ENCODE peak calls at places on chromosome 16, in six cellular contexts. J is hepatocyte, G is Karpas-422, R is lung, F is psoas muscle, Q is cardiac muscle cell. M is an unnamed sample.
A peak's percentile ranks its signal among the peaks of the same experiment; 100 is the strongest.

GRCh38 chr16:57472665-57473060 is 10.2 kb downstream of the POLR2C start:
- DNase-seq in J (no peak), Q (no peak), R (no peak), F (no peak), G (no peak), M (no peak)

GRCh38 chr16:56630134-56630533 is 2.3 kb upstream of the MT1M start:
- DNase-seq in F (no peak), Q (no peak), G (peak; percentile 60), J (no peak), R (no peak), M (no peak)

GRCh38 chr16:35310999-35311398 is 1851.6 kb downstream of the TP53TG3F start:
- DNase-seq in G (no peak), Q (no peak), J (no peak), R (no peak), F (no peak), M (no peak)

GRCh38 chr16:8063151-8063550 is 527.2 kb downstream of the TMEM114 start:
- DNase-seq in G (no peak), J (no peak), R (no peak), F (no peak), Q (no peak), M (no peak)

GRCh38 chr16:87864331-87864989 is 4.8 kb downstream of the SLC7A5 start:
- DNase-seq in F (no peak), R (no peak), J (no peak), G (peak; percentile 37), Q (no peak), M (no peak)

GRCh38 chr16:2529061-2529931 is 1.9 kb downstream of the CEMP1 start:
- DNase-seq in Q (no peak), F (peak; percentile 55), G (no peak), J (no peak), R (no peak), M (no peak)

GRCh38 chr16:72921620-72922019 is 126.3 kb downstream of the ZFHX3 start:
- DNase-seq in F (no peak), R (no peak), J (peak; percentile 50), G (no peak), Q (peak; percentile 75), M (no peak)

GRCh38 chr16:23726710-23727109 is 13.7 kb upstream of the ERN2 start:
- DNase-seq in J (no peak), F (no peak), Q (no peak), G (no peak), R (no peak), M (no peak)

GRCh38 chr16:86681440-86681838 is 103.1 kb downstream of the FOXL1 start:
- DNase-seq in F (no peak), J (no peak), G (no peak), Q (peak; percentile 53), R (no peak), M (no peak)

GRCh38 chr16:25013049-25013448 is 2.1 kb downstream of the ARHGAP17 start:
- DNase-seq in Q (no peak), F (no peak), J (no peak), G (no peak), R (no peak), M (no peak)

GRCh38 chr16:24919536-24919935 is 73.8 kb downstream of the SLC5A11 start:
- DNase-seq in G (no peak), J (no peak), Q (no peak), F (no peak), R (no peak), M (no peak)

GRCh38 chr16:67814567-67814966 is 7.9 kb downstream of the TSNAXIP1 start:
- DNase-seq in Q (no peak), F (no peak), R (no peak), J (no peak), G (no peak), M (peak; percentile 92)

GRCh38 chr16:11180489-11180888 is 75.5 kb downstream of the SOCS1 start:
- DNase-seq in J (no peak), Q (no peak), G (no peak), F (no peak), R (no peak), M (no peak)

GRCh38 chr16:11675561-11676511 is 7.6 kb downstream of the SNN start:
- DNase-seq in G (no peak), F (peak; percentile 97), Q (no peak), R (no peak), J (peak; percentile 85), M (peak; percentile 97)

GRCh38 chr16:15967223-15967546 is 17.8 kb downstream of the ABCC1 start:
- DNase-seq in F (no peak), J (no peak), G (no peak), Q (no peak), R (no peak), M (no peak)

GRCh38 chr16:58474296-58474695 is 25.6 kb upstream of the NDRG4 start:
- DNase-seq in G (no peak), F (no peak), Q (no peak), R (no peak), J (no peak), M (no peak)

GRCh38 chr16:56424791-56425438 is 430 bp downstream of the AMFR start:
- DNase-seq in F (peak; percentile 73), G (peak; percentile 74), R (no peak), J (peak; percentile 68), Q (peak; percentile 15), M (no peak)

GRCh38 chr16:67942510-67943255 is 1.2 kb downstream of the LCAT start:
- DNase-seq in J (no peak), F (no peak), G (no peak), Q (no peak), R (no peak), M (no peak)

GRCh38 chr16:50153648-50154368 is 702 bp downstream of the TENT4B start:
- DNase-seq in Q (peak; percentile 26), J (no peak), G (peak; percentile 47), R (no peak), F (peak; percentile 60), M (no peak)

GRCh38 chr16:50121721-50122445 is 31.2 kb upstream of the TENT4B start:
- DNase-seq in Q (no peak), R (no peak), G (no peak), F (no peak), J (no peak), M (peak; percentile 11)

GRCh38 chr16:82011199-82011641 is at the start of gene SDR42E1:
- DNase-seq in G (peak; percentile 94), J (no peak), R (peak; percentile 74), Q (no peak), F (no peak), M (peak; percentile 88)

GRCh38 chr16:2210386-2211365 is at the start of gene BRICD5:
- DNase-seq in R (no peak), Q (no peak), F (no peak), J (no peak), G (peak; percentile 57), M (no peak)

GRCh38 chr16:75653926-75654325 is 6.4 kb downstream of the TERF2IP start:
- DNase-seq in F (no peak), Q (no peak), R (no peak), G (peak; percentile 80), J (no peak), M (no peak)

GRCh38 chr16:77965346-77965745 is 57.0 kb upstream of the CLEC3A start:
- DNase-seq in R (no peak), G (no peak), F (no peak), J (peak; percentile 17), Q (no peak), M (no peak)

GRCh38 chr16:28891964-28892890 is 13.9 kb downstream of the ATP2A1 start:
- DNase-seq in Q (no peak), R (no peak), F (no peak), J (no peak), G (no peak), M (no peak)
- H3K4me3 ChIP-seq in Q (no peak overlapping the region), R (no peak overlapping the region), F (no peak overlapping the region), J (no peak overlapping the region), G (no peak overlapping the region), M (no peak overlapping the region)

GRCh38 chr16:84614075-84614474 is 3.8 kb downstream of the COTL1 start:
- DNase-seq in J (no peak), R (no peak), Q (peak; percentile 49), F (no peak), G (no peak), M (no peak)

GRCh38 chr16:84616515-84616914 is 1.4 kb downstream of the COTL1 start:
- DNase-seq in Q (no peak), G (peak; percentile 61), J (no peak), F (no peak), R (no peak), M (peak; percentile 60)

GRCh38 chr16:84617068-84617630 is 729 bp downstream of the COTL1 start:
- DNase-seq in Q (no peak), J (peak; percentile 43), F (no peak), R (no peak), G (peak; percentile 81), M (peak; percentile 48)

GRCh38 chr16:84613408-84614071 is 4.3 kb downstream of the COTL1 start:
- DNase-seq in J (no peak), G (no peak), Q (no peak), F (no peak), R (no peak), M (no peak)

GRCh38 chr16:84614914-84615813 is 2.7 kb downstream of the COTL1 start:
- DNase-seq in Q (no peak), G (no peak), R (no peak), J (no peak), F (no peak), M (peak; percentile 61)
- H3K4me1 ChIP-seq in Q (peaks cover 8% of the 10 kb centered on the region), G (peaks cover 34% of the 10 kb centered on the region), R (no peaks in the 10 kb centered on the region), J (peaks cover 14% of the 10 kb centered on the region), F (peaks cover 10% of the 10 kb centered on the region), M (no peaks in the 10 kb centered on the region)

DNA sequence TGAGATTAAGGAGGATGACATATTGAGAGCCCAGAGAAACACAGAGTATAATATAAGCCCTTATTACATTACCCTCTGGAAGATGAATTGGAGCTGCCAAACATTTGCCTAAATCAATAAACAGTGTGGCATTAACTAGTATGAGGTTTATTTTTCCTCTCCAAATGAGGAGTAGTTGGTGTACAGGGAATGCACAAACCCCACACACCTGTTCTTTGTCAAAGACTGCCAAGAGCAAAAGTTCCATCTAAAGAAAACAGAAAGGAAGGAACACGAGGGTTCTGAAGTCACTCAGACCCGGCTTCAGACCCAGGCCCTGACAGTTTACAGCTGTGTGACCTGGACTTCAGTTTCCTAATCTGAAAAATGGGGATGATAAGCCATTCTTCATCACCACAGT is 138.1 kb downstream of the SHISA9 start:
- DNase-seq in J (no peak), Q (no peak), F (no peak), R (no peak), G (no peak), M (no peak)
- H3K4me3 ChIP-seq in J (no peak overlapping the region), Q (no peak overlapping the region), F (no peak overlapping the region), R (no peak overlapping the region), G (no peak overlapping the region), M (no peak overlapping the region)

DNA sequence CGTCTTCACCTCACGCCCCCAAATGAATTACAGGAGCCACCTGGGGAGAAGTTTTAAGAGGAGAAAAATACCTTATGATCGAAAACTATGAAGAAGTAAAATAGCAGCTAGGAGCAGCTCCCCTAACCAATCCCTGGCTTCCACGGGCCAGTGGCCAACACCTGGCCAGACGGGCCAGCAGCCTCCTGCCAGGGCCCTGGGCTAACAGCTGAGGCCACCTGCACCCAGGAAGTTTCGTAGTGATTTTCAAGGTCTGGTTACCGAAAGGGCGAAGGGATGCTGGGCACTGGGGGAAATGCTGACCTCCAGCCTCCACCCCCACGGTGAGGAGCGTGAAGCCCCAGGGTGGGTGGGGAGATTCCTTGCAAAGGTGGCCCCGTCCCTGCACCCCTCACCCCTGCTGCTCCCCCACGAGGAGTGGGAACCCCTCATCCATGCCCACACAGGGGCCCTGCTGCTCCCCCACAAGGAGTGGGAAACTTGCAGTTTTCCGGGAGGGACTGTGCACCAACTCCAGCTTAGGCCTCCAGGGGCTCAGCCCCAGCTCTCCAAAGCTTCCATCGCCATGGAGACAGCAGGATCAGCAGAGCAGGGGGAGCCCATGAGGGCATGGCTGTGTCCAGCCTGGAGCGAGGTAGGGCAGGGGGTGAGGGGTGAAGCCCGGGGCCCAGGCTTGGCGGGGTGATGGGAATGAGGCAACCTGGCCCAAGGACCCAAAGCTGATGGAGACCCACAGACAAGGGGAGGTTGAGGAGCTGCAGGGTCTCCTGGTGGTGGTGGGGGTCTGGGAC is 31.9 kb upstream of the ACSF3 start:
- DNase-seq in F (no peak), G (no peak), Q (no peak), J (no peak), R (no peak), M (no peak)
- H3K4me1 ChIP-seq in F (no peaks in the 10 kb centered on the region), G (no peaks in the 10 kb centered on the region), Q (no peaks in the 10 kb centered on the region), J (no peaks in the 10 kb centered on the region), R (no peaks in the 10 kb centered on the region), M (no peaks in the 10 kb centered on the region)

M was measured in small intestine.